ENCODE peak calls at places on chromosomes 12 and 14, in nine cellular contexts. O is activated T-cell treated with anti-CD3 and anti-CD28 coated beads, Interleukin-2, amount 50 U/mL, for 72 hours; K is HS-27A; I is fibroblast of pulmonary artery; L is stimulated activated CD4-positive, alpha-beta T cell treated with anti-CD3 and anti-CD28 coated beads, Interleukin-1b, Interleukin-23, amount 100 ng/mL, for 24 hours; W is body of pancreas; C is fibroblast of gingiva; J is anterior cingulate cortex; Y is adrenal gland. V is an unnamed sample.

GRCh38 chr14:88323520-88324199 is 591 bp upstream of the KCNK10 start:
- DNase-seq in L (no peak), K (no peak), I (peak; percentile 13), W (peak; percentile 28), C (no peak), Y (no peak), O (peak; percentile 8), J (no peak), V (no peak)

GRCh38 chr12:124533456-124533855 is 34.0 kb downstream of the NCOR2 start:
- DNase-seq in J (no peak), W (no peak), Y (no peak), L (no peak), K (no peak), C (no peak), I (no peak), O (no peak), V (no peak)

GRCh38 chr12:130429656-130430505 is 92.2 kb downstream of the PIWIL1 start:
- DNase-seq in O (no peak), I (no peak), Y (peak; percentile 39), K (no peak), L (no peak), J (no peak), W (no peak), C (no peak), V (peak; percentile 14)

GRCh38 chr12:510071-510825 is 50.5 kb downstream of the B4GALNT3 start:
- DNase-seq in K (no peak), C (no peak), O (no peak), Y (no peak), L (no peak), J (no peak), W (peak; percentile 48), I (no peak), V (no peak)

GRCh38 chr14:23452237-23452636 is 16.8 kb upstream of the MYH7 start:
- DNase-seq in W (no peak), L (no peak), J (no peak), Y (no peak), O (no peak), I (no peak), C (no peak), K (no peak), V (no peak)

GRCh38 chr12:79055926-79056674 is 191.5 kb downstream of the SYT1 start:
- DNase-seq in L (no peak), C (no peak), K (peak; percentile 35), W (no peak), J (no peak), I (peak; percentile 84), Y (no peak), O (no peak), V (no peak)

GRCh38 chr12:68007466-68007865 is 18.2 kb downstream of the IFNG-AS1 start:
- DNase-seq in I (peak; percentile 18), K (no peak), Y (no peak), W (no peak), O (no peak), L (no peak), J (no peak), C (peak; percentile 85), V (no peak)

GRCh38 chr14:93044601-93045000 is 71.1 kb downstream of the ITPK1 start:
- DNase-seq in L (no peak), I (no peak), K (no peak), O (no peak), W (no peak), C (no peak), J (no peak), Y (no peak), V (no peak)

V was measured in left lobe of liver.